ENCODE peak calls at places on chromosomes 5 and 9, in ten cellular contexts. One of them, this sample, is unnamed.

GRCh38 chr5:125928663-125929062 is 494.5 kb upstream of the GRAMD2B start:
- DNase-seq in neuronal stem cell: no peak
- DNase-seq in mucosa of descending colon: no peak
- DNase-seq in left ventricle myocardium inferior: no peak
- DNase-seq in GM23338: no peak
- DNase-seq in lung: no peak
- DNase-seq in breast epithelium: no peak
- DNase-seq in MM.1S: no peak
- DNase-seq in pancreas: no peak
- DNase-seq in GM23248: no peak
- DNase-seq in this sample: no peak

GRCh38 chr9:93954436-93955355 is at the start of gene BARX1:
- DNase-seq in GM23338: peak; percentile 55
- DNase-seq in left ventricle myocardium inferior: no peak
- DNase-seq in MM.1S: no peak
- DNase-seq in pancreas: no peak
- DNase-seq in neuronal stem cell: no peak
- DNase-seq in mucosa of descending colon: no peak
- DNase-seq in breast epithelium: no peak
- DNase-seq in GM23248: no peak
- DNase-seq in lung: no peak
- DNase-seq in this sample: no peak

GRCh38 chr9:27125030-27125429 is 16.0 kb downstream of the TEK start:
- DNase-seq in mucosa of descending colon: peak; percentile 53
- DNase-seq in breast epithelium: no peak
- DNase-seq in GM23338: no peak
- DNase-seq in left ventricle myocardium inferior: peak; percentile 67
- DNase-seq in lung: peak; percentile 49
- DNase-seq in GM23248: peak; percentile 97
- DNase-seq in MM.1S: no peak
- DNase-seq in pancreas: peak; percentile 50
- DNase-seq in neuronal stem cell: no peak
- DNase-seq in this sample: no peak

GRCh38 chr9:112059145-112059979 is 115.7 kb downstream of the SUSD1 start:
- DNase-seq in mucosa of descending colon: no peak
- DNase-seq in neuronal stem cell: no peak
- DNase-seq in GM23338: no peak
- DNase-seq in GM23248: peak; percentile 89
- DNase-seq in breast epithelium: peak; percentile 24
- DNase-seq in left ventricle myocardium inferior: no peak
- DNase-seq in pancreas: no peak
- DNase-seq in lung: no peak
- DNase-seq in MM.1S: no peak
- DNase-seq in this sample: no peak

GRCh38 chr9:4786599-4786998 is 6.1 kb upstream of the RCL1 start:
- DNase-seq in breast epithelium: no peak
- DNase-seq in left ventricle myocardium inferior: no peak
- DNase-seq in lung: no peak
- DNase-seq in neuronal stem cell: no peak
- DNase-seq in pancreas: no peak
- DNase-seq in mucosa of descending colon: no peak
- DNase-seq in MM.1S: no peak
- DNase-seq in GM23248: no peak
- DNase-seq in GM23338: no peak
- DNase-seq in this sample: no peak

GRCh38 chr5:150618188-150618587 is 22.3 kb upstream of the SYNPO start:
- DNase-seq in GM23248: no peak
- DNase-seq in GM23338: no peak
- DNase-seq in breast epithelium: no peak
- DNase-seq in MM.1S: no peak
- DNase-seq in lung: no peak
- DNase-seq in left ventricle myocardium inferior: peak; percentile 67
- DNase-seq in neuronal stem cell: no peak
- DNase-seq in pancreas: no peak
- DNase-seq in mucosa of descending colon: no peak
- DNase-seq in this sample: peak; percentile 74

GRCh38 chr9:32969270-32969669 is 32.2 kb downstream of the APTX start:
- DNase-seq in GM23338: peak; percentile 17
- DNase-seq in GM23248: peak; percentile 83
- DNase-seq in MM.1S: no peak
- DNase-seq in pancreas: no peak
- DNase-seq in neuronal stem cell: no peak
- DNase-seq in lung: no peak
- DNase-seq in left ventricle myocardium inferior: no peak
- DNase-seq in mucosa of descending colon: no peak
- DNase-seq in breast epithelium: no peak
- DNase-seq in this sample: no peak

GRCh38 chr5:90055831-90056328 is 353.7 kb downstream of the CETN3 start:
- DNase-seq in mucosa of descending colon: no peak
- DNase-seq in left ventricle myocardium inferior: no peak
- DNase-seq in pancreas: no peak
- DNase-seq in breast epithelium: no peak
- DNase-seq in lung: no peak
- DNase-seq in neuronal stem cell: no peak
- DNase-seq in MM.1S: no peak
- DNase-seq in GM23248: peak; percentile 6
- DNase-seq in GM23338: peak; percentile 17
- DNase-seq in this sample: no peak

GRCh38 chr5:92599217-92599810 is 981.7 kb downstream of the NR2F1-AS1 start:
- DNase-seq in GM23338: no peak
- DNase-seq in MM.1S: no peak
- DNase-seq in left ventricle myocardium inferior: no peak
- DNase-seq in pancreas: no peak
- DNase-seq in breast epithelium: no peak
- DNase-seq in GM23248: peak; percentile 5
- DNase-seq in neuronal stem cell: no peak
- DNase-seq in lung: no peak
- DNase-seq in mucosa of descending colon: no peak
- DNase-seq in this sample: peak; percentile 47

GRCh38 chr9:219670-220365 is 5.2 kb downstream of the DOCK8 start:
- DNase-seq in left ventricle myocardium inferior: peak; percentile 28
- DNase-seq in lung: no peak
- DNase-seq in pancreas: no peak
- DNase-seq in MM.1S: no peak
- DNase-seq in breast epithelium: no peak
- DNase-seq in GM23248: no peak
- DNase-seq in neuronal stem cell: no peak
- DNase-seq in GM23338: no peak
- DNase-seq in mucosa of descending colon: peak; percentile 50
- DNase-seq in this sample: no peak
- H3K4me1 ChIP-seq in left ventricle myocardium inferior: peaks cover 10% of the 10 kb centered on the region
- H3K4me1 ChIP-seq in lung: no peaks in the 10 kb centered on the region
- H3K4me1 ChIP-seq in pancreas: no peaks in the 10 kb centered on the region
- H3K4me1 ChIP-seq in MM.1S: peaks cover 4% of the 10 kb centered on the region
- H3K4me1 ChIP-seq in breast epithelium: peaks cover 3% of the 10 kb centered on the region
- H3K4me1 ChIP-seq in GM23248: no peaks in the 10 kb centered on the region
- H3K4me1 ChIP-seq in neuronal stem cell: peaks cover 2% of the 10 kb centered on the region
- H3K4me1 ChIP-seq in GM23338: peaks cover 14% of the 10 kb centered on the region
- H3K4me1 ChIP-seq in mucosa of descending colon: no peaks in the 10 kb centered on the region
- H3K4me1 ChIP-seq in this sample: no peaks in the 10 kb centered on the region

DNA sequence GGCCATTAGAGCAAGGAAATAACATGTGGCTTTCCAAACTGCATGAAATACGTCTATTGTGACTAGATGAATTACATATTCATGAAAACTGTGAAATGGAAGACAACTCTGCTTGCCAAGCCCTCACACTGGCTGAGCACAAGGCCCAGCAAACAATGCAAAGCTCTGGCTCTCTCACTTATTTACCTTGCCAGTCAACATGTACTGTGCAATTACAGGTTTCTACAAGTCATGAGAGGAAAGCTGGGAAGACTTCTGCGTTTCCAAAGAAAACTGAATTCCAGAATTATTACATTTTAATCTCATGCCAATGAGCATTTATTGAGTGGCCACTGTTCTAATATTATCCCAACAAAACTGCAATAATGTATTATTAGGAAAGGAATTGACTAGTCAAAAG is 12.1 kb upstream of the C5orf63 start:
- DNase-seq in neuronal stem cell: no peak
- DNase-seq in lung: no peak
- DNase-seq in breast epithelium: no peak
- DNase-seq in left ventricle myocardium inferior: no peak
- DNase-seq in mucosa of descending colon: no peak
- DNase-seq in GM23248: no peak
- DNase-seq in pancreas: no peak
- DNase-seq in MM.1S: no peak
- DNase-seq in GM23338: no peak
- DNase-seq in this sample: no peak
- H3K4me3 ChIP-seq in neuronal stem cell: no peak overlapping the region
- H3K4me3 ChIP-seq in lung: no peak overlapping the region
- H3K4me3 ChIP-seq in breast epithelium: no peak overlapping the region
- H3K4me3 ChIP-seq in left ventricle myocardium inferior: no peak overlapping the region
- H3K4me3 ChIP-seq in mucosa of descending colon: no peak overlapping the region
- H3K4me3 ChIP-seq in GM23248: no peak overlapping the region
- H3K4me3 ChIP-seq in pancreas: no peak overlapping the region
- H3K4me3 ChIP-seq in MM.1S: no peak overlapping the region
- H3K4me3 ChIP-seq in GM23338: no peak overlapping the region
- H3K4me3 ChIP-seq in this sample: no peak overlapping the region

DNA sequence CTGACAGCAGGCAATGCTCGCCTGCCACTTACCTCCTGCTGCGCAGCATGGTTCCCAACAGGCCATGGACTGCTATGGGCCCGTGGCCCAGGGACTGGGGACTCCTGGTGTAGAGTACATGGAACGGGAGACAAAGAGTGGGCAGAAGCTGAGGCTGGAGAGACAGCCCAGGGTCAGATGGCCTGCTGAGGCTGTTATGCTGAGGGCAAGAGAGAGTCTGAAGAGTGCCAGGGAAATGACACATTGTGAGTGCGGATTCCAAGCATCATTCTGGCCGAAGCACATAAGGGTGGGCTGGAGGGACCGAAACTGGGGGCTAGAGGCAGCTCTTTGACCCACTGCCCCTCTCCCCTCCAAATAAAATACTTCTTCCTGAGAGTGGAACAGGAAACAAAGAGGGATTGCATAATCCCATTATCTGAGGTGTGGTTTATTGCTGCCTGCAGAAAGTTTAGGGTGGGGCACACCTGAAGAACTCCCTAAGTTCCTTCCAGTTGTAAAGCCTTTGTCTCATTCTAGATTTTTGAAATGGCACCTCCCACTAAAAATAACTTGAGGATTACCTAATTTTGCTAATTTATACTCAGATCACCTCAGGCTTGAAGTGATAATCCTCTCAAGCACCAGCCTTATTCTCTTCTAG is 158.1 kb downstream of the ATP10B start:
- DNase-seq in pancreas: no peak
- DNase-seq in left ventricle myocardium inferior: no peak
- DNase-seq in neuronal stem cell: no peak
- DNase-seq in breast epithelium: no peak
- DNase-seq in GM23338: no peak
- DNase-seq in mucosa of descending colon: no peak
- DNase-seq in GM23248: no peak
- DNase-seq in MM.1S: no peak
- DNase-seq in lung: no peak
- DNase-seq in this sample: no peak
- H3K4me1 ChIP-seq in pancreas: no peaks in the 10 kb centered on the region
- H3K4me1 ChIP-seq in left ventricle myocardium inferior: no peaks in the 10 kb centered on the region
- H3K4me1 ChIP-seq in neuronal stem cell: peaks cover 8% of the 10 kb centered on the region
- H3K4me1 ChIP-seq in breast epithelium: no peaks in the 10 kb centered on the region
- H3K4me1 ChIP-seq in GM23338: no peaks in the 10 kb centered on the region
- H3K4me1 ChIP-seq in mucosa of descending colon: peaks cover 43% of the 10 kb centered on the region
- H3K4me1 ChIP-seq in GM23248: no peaks in the 10 kb centered on the region
- H3K4me1 ChIP-seq in MM.1S: no peaks in the 10 kb centered on the region
- H3K4me1 ChIP-seq in lung: no peaks in the 10 kb centered on the region
- H3K4me1 ChIP-seq in this sample: no peaks in the 10 kb centered on the region

DNA sequence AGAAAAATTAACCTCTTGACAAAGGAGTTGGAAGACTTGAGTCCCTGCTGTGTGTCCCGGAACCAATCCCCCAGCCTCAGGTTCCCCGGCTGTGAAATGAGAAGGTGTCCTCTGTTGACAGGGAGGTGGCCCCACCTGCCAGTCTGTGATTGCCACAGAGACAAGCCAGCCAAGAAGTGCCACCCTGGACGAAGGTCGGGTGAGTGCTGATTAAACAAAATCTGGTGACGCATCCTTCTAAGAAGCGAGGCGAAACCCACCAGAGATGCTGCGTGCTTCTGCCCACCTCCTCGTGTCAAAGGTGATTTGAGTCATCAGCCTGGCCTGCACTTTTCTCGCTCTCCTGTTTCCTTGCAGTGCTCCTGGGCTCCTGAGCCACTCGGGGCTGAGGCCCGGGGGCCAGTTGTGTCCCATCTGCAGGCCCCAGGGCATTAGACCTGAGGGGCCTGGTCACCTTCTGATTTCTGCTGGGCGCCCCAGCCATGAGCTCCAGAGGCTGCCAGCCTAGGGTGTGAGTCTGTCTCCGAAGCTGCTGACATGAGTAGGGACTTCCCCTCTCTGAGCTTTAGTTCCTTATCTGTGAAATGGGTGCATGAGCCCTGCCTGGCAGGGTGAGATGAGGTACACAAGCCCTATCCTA is 28.7 kb downstream of the NEK6 start:
- DNase-seq in MM.1S: peak; percentile 90
- DNase-seq in mucosa of descending colon: peak; percentile 83
- DNase-seq in left ventricle myocardium inferior: no peak
- DNase-seq in lung: no peak
- DNase-seq in GM23338: no peak
- DNase-seq in pancreas: no peak
- DNase-seq in GM23248: peak; percentile 88
- DNase-seq in breast epithelium: no peak
- DNase-seq in neuronal stem cell: no peak
- DNase-seq in this sample: no peak
- H3K4me3 ChIP-seq in MM.1S: peak overlapping the region; percentile 33
- H3K4me3 ChIP-seq in mucosa of descending colon: no peak overlapping the region
- H3K4me3 ChIP-seq in left ventricle myocardium inferior: no peak overlapping the region
- H3K4me3 ChIP-seq in lung: no peak overlapping the region
- H3K4me3 ChIP-seq in GM23338: no peak overlapping the region
- H3K4me3 ChIP-seq in pancreas: no peak overlapping the region
- H3K4me3 ChIP-seq in GM23248: no peak overlapping the region
- H3K4me3 ChIP-seq in breast epithelium: no peak overlapping the region
- H3K4me3 ChIP-seq in neuronal stem cell: no peak overlapping the region
- H3K4me3 ChIP-seq in this sample: no peak overlapping the region

GRCh38 chr9:131717719-131718460 is 22.0 kb downstream of the RAPGEF1 start:
- DNase-seq in GM23338: no peak
- DNase-seq in GM23248: no peak
- DNase-seq in MM.1S: no peak
- DNase-seq in left ventricle myocardium inferior: no peak
- DNase-seq in breast epithelium: no peak
- DNase-seq in mucosa of descending colon: no peak
- DNase-seq in pancreas: peak; percentile 89
- DNase-seq in lung: no peak
- DNase-seq in neuronal stem cell: no peak
- DNase-seq in this sample: no peak
- H3K4me1 ChIP-seq in GM23338: peaks cover 7% of the 10 kb centered on the region
- H3K4me1 ChIP-seq in GM23248: peaks cover 14% of the 10 kb centered on the region
- H3K4me1 ChIP-seq in MM.1S: peaks cover 30% of the 10 kb centered on the region
- H3K4me1 ChIP-seq in left ventricle myocardium inferior: peaks cover 97% of the 10 kb centered on the region
- H3K4me1 ChIP-seq in breast epithelium: no peaks in the 10 kb centered on the region
- H3K4me1 ChIP-seq in mucosa of descending colon: no peaks in the 10 kb centered on the region
- H3K4me1 ChIP-seq in pancreas: peaks cover 17% of the 10 kb centered on the region
- H3K4me1 ChIP-seq in lung: peaks cover 7% of the 10 kb centered on the region
- H3K4me1 ChIP-seq in neuronal stem cell: no peaks in the 10 kb centered on the region
- H3K4me1 ChIP-seq in this sample: peaks cover 13% of the 10 kb centered on the region

DNA sequence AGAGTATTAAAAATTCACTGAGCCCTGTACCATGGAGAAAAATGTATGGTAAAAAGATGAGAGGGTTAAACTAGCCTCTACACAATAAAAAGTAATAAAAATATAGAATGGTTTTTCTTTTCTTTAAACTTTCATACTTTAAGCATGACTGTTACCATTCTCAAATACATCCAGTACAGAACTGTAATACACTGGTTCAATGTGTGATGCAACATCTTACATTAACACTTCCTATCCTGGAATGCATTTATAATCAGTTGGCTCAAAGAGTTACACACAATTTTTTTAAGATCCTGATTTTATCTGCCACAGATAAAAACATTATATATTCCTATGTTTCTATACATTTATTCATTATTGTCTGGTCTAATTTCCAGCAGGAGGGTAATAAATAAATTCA is 4.7 kb downstream of the GNAQ start:
- DNase-seq in mucosa of descending colon: no peak
- DNase-seq in left ventricle myocardium inferior: no peak
- DNase-seq in MM.1S: no peak
- DNase-seq in GM23248: peak; percentile 64
- DNase-seq in lung: no peak
- DNase-seq in pancreas: no peak
- DNase-seq in neuronal stem cell: no peak
- DNase-seq in breast epithelium: no peak
- DNase-seq in GM23338: no peak
- DNase-seq in this sample: no peak
- H3K4me3 ChIP-seq in mucosa of descending colon: no peak overlapping the region
- H3K4me3 ChIP-seq in left ventricle myocardium inferior: no peak overlapping the region
- H3K4me3 ChIP-seq in MM.1S: no peak overlapping the region
- H3K4me3 ChIP-seq in GM23248: peak overlapping the region; percentile 44
- H3K4me3 ChIP-seq in lung: no peak overlapping the region
- H3K4me3 ChIP-seq in pancreas: no peak overlapping the region
- H3K4me3 ChIP-seq in neuronal stem cell: no peak overlapping the region
- H3K4me3 ChIP-seq in breast epithelium: no peak overlapping the region
- H3K4me3 ChIP-seq in GM23338: no peak overlapping the region
- H3K4me3 ChIP-seq in this sample: no peak overlapping the region

This sample was measured in BE2C.